ENCODE peak calls at places on chromosome 21, in eight cellular contexts. H is fibroblast of gingiva; X is fibroblast of villous mesenchyme; G is activated T-helper 1 cell treated with anti-CD3 and anti-CD28 coated beads, Interleukin-12 subunit alpha, Interleukin-12 subunit beta, Interleukin-2, Interleukin-4 antibody, amounts not matched to agents 30 ng/mL and 10 ng/mL and 1 ng/mL, durations not matched to agents 14 hours and 24 hours and 36 hours; P is B cell; N is NCI-H1092 treated with DMSO at 0.1 percent for 48 hours; E is stimulated activated CD4-positive, alpha-beta T cell treated with anti-CD3 and anti-CD28 coated beads, Interleukin-1b, Interleukin-23, amount 100 ng/mL, for 4 hours; A is upper lobe of right lung. J is an unnamed sample.

GRCh38 chr21:36395353-36396111 is 10.3 kb downstream of the CHAF1B start:
- DNase-seq in A (peak), P (no peak), G (no peak), N (no peak), H (no peak), E (no peak), X (no peak), J (no peak)

GRCh38 chr21:45513741-45514310 is 28.4 kb downstream of the SLC19A1 start:
- DNase-seq in N (no peak), G (no peak), H (no peak), A (peak), P (no peak), X (no peak), E (no peak), J (no peak)

GRCh38 chr21:27649323-27649722 is 682.4 kb upstream of the ADAMTS5 start:
- DNase-seq in E (no peak), X (peak), G (no peak), A (no peak), P (no peak), H (peak), N (no peak), J (no peak)

GRCh38 chr21:45894107-45894810 is 87.3 kb upstream of the COL6A1 start:
- DNase-seq in H (peak), A (no peak), G (no peak), X (peak), E (no peak), N (no peak), P (no peak), J (no peak)

GRCh38 chr21:19181604-19182140 is 778.1 kb upstream of the TMPRSS15 start:
- DNase-seq in X (no peak), A (no peak), N (no peak), E (no peak), G (no peak), P (no peak), H (no peak), J (no peak)

GRCh38 chr21:42299324-42300044 is 15.7 kb downstream of the TFF3 start:
- DNase-seq in X (no peak), E (no peak), H (no peak), N (no peak), P (no peak), A (peak), G (peak), J (peak)

GRCh38 chr21:17738171-17738953 is 80.8 kb downstream of the C21orf91 start:
- DNase-seq in N (no peak), E (no peak), H (no peak), P (no peak), A (no peak), G (no peak), X (no peak), J (no peak)

GRCh38 chr21:36260802-36261201 is 59.2 kb upstream of the MORC3 start:
- DNase-seq in E (no peak), N (no peak), H (no peak), X (no peak), P (no peak), A (no peak), G (no peak), J (no peak)

GRCh38 chr21:35138665-35139381 is 89.7 kb upstream of the RUNX1 start:
- DNase-seq in H (no peak), G (no peak), X (peak), P (peak), E (peak), A (no peak), N (no peak), J (peak)

GRCh38 chr21:41623945-41624344 is 116.0 kb upstream of the TMPRSS2 start:
- DNase-seq in N (no peak), P (no peak), H (no peak), A (no peak), E (no peak), X (no peak), G (no peak), J (no peak)

GRCh38 chr21:29121759-29122158 is 8.7 kb upstream of the MAP3K7CL start:
- DNase-seq in G (no peak), A (no peak), P (peak), N (no peak), E (no peak), H (no peak), X (no peak), J (no peak)

GRCh38 chr21:46215436-46216131 is 13.0 kb downstream of the LSS start:
- DNase-seq in N (no peak), P (no peak), E (no peak), G (no peak), X (no peak), A (peak), H (no peak), J (no peak)

GRCh38 chr21:45423201-45423955 is 18.4 kb downstream of the COL18A1 start:
- DNase-seq in H (no peak), N (no peak), G (no peak), E (no peak), X (no peak), A (no peak), P (no peak), J (no peak)

GRCh38 chr21:43929217-43929971 is 64.4 kb downstream of the AGPAT3 start:
- DNase-seq in H (no peak), X (no peak), A (no peak), G (no peak), N (no peak), E (no peak), P (no peak), J (no peak)

GRCh38 chr21:17679002-17679600 is 66.4 kb upstream of the BTG3 start:
- DNase-seq in X (peak), P (peak), G (peak), E (peak), H (peak), N (peak), A (no peak), J (no peak)

GRCh38 chr21:26833460-26833939 is 11.7 kb downstream of the ADAMTS1 start:
- DNase-seq in N (no peak), E (no peak), G (no peak), P (no peak), X (peak), A (no peak), H (no peak), J (no peak)